ENCODE peak calls at places on chromosomes 12 and 14, in five cellular contexts. K is CD8-positive, alpha-beta T cell; C is adipocyte; Q is kidney tubule cell; A is fibroblast of mammary gland. O is an unnamed sample.

GRCh38 chr14:34874386-34875030 is 652 bp downstream of the BAZ1A start:
- DNase-seq in K (peak), C (peak), Q (peak), A (peak), O (peak)

GRCh38 chr12:94239332-94239731 is 91.0 kb downstream of the PLXNC1 start:
- DNase-seq in K (no peak), C (no peak), Q (no peak), A (no peak), O (no peak)

GRCh38 chr12:131452444-131452860 is 258.4 kb upstream of the SFSWAP start:
- DNase-seq in K (no peak), C (no peak), Q (peak), A (no peak), O (no peak)

GRCh38 chr14:23118506-23119361 is at the start of gene CEBPE:
- DNase-seq in K (no peak), C (no peak), Q (no peak), A (no peak), O (no peak)

GRCh38 chr12:59084758-59085383 is 164.6 kb upstream of the LRIG3 start:
- DNase-seq in K (no peak), C (peak), Q (no peak), A (peak), O (peak)

GRCh38 chr12:34206061-34206785 is 183.9 kb downstream of the ALG10 start:
- DNase-seq in K (no peak), C (no peak), Q (no peak), A (no peak), O (no peak)

GRCh38 chr12:57552692-57553321 is 3.0 kb downstream of the KIF5A start:
- DNase-seq in K (no peak), C (peak), Q (peak), A (peak), O (peak)

GRCh38 chr14:65502676-65503124 is 90.2 kb downstream of the FUT8 start:
- DNase-seq in K (no peak), C (peak), Q (peak), A (peak), O (peak)

GRCh38 chr14:42869681-42870080 is 1263.0 kb downstream of the LRFN5 start:
- DNase-seq in K (no peak), C (no peak), Q (peak), A (peak), O (no peak)

GRCh38 chr12:132460571-132460970 is 29.4 kb upstream of the FBRSL1 start:
- DNase-seq in K (no peak), C (no peak), Q (no peak), A (no peak), O (no peak)